ENCODE peak calls at places on chromosomes 13 and 19, in seven cellular contexts. K is heart left ventricle, Q is suprapubic skin, D is body of pancreas, R is stomach, H is H54, P is A549. Z is an unnamed sample.

GRCh38 chr13:92804346-92804745 is 422.3 kb upstream of the GPC6 start:
- DNase-seq in K (no peak), Q (no peak), D (no peak), R (no peak), H (no peak), P (no peak), Z (no peak)

GRCh38 chr13:48560657-48561337 is 27.9 kb upstream of the RCBTB2 start:
- DNase-seq in K (no peak), Q (no peak), D (no peak), R (no peak), H (no peak), P (no peak), Z (no peak)

GRCh38 chr13:38824342-38824741 is 137.5 kb downstream of the FREM2 start:
- DNase-seq in K (no peak), Q (no peak), D (no peak), R (no peak), H (no peak), P (no peak), Z (no peak)

GRCh38 chr13:76816394-76816793 is 69.8 kb downstream of the KCTD12 start:
- DNase-seq in K (no peak), Q (no peak), D (no peak), R (no peak), H (no peak), P (no peak), Z (no peak)

GRCh38 chr13:94239135-94239534 is 240.3 kb downstream of the DCT start:
- DNase-seq in K (no peak), Q (no peak), D (no peak), R (no peak), H (peak), P (no peak), Z (no peak)

GRCh38 chr19:48194041-48194871 is 23.8 kb downstream of the ZSWIM9 start:
- DNase-seq in K (no peak), Q (no peak), D (peak), R (no peak), H (no peak), P (no peak), Z (peak)

GRCh38 chr13:101965096-101965495 is 436.8 kb downstream of the FGF14 start:
- DNase-seq in K (no peak), Q (no peak), D (no peak), R (no peak), H (no peak), P (no peak), Z (no peak)

GRCh38 chr13:67841071-67841470 is 610.9 kb upstream of the PCDH9 start:
- DNase-seq in K (no peak), Q (no peak), D (no peak), R (no peak), H (no peak), P (no peak), Z (no peak)

GRCh38 chr19:17772172-17772571 is 20.9 kb downstream of the FCHO1 start:
- DNase-seq in K (no peak), Q (no peak), D (no peak), R (no peak), H (no peak), P (peak), Z (no peak)

GRCh38 chr13:48235814-48236135 is 2.8 kb downstream of the ITM2B start:
- DNase-seq in K (no peak), Q (no peak), D (no peak), R (no peak), H (no peak), P (no peak), Z (no peak)

GRCh38 chr13:95509521-95510315 is 42.8 kb upstream of the CLDN10 start:
- DNase-seq in K (no peak), Q (no peak), D (no peak), R (no peak), H (peak), P (no peak), Z (no peak)

GRCh38 chr13:63517376-63517775 is 2101.7 kb upstream of the PCDH20 start:
- DNase-seq in K (no peak), Q (no peak), D (no peak), R (no peak), H (no peak), P (no peak), Z (no peak)

GRCh38 chr13:97222934-97223710 is 989 bp downstream of the MBNL2 start:
- DNase-seq in K (no peak), Q (no peak), D (no peak), R (no peak), H (no peak), P (no peak), Z (no peak)

GRCh38 chr19:18444513-18444912 is 6.6 kb upstream of the ISYNA1 start:
- DNase-seq in K (no peak), Q (no peak), D (no peak), R (no peak), H (no peak), P (no peak), Z (peak)

GRCh38 chr13:99278199-99278598 is 20.0 kb upstream of the GPR18 start:
- DNase-seq in K (no peak), Q (no peak), D (no peak), R (no peak), H (no peak), P (no peak), Z (no peak)

GRCh38 chr19:3368848-3369336 is 2.5 kb downstream of the NFIC start:
- DNase-seq in K (no peak), Q (no peak), D (no peak), R (no peak), H (no peak), P (no peak), Z (no peak)

GRCh38 chr19:3369337-3370213 is 3.2 kb downstream of the NFIC start:
- DNase-seq in K (peak), Q (no peak), D (peak), R (peak), H (peak), P (no peak), Z (peak)

GRCh38 chr19:3370728-3371591 is 4.6 kb downstream of the NFIC start:
- DNase-seq in K (no peak), Q (no peak), D (no peak), R (no peak), H (no peak), P (no peak), Z (no peak)

GRCh38 chr19:3368441-3368795 is 2.0 kb downstream of the NFIC start:
- DNase-seq in K (no peak), Q (no peak), D (no peak), R (no peak), H (no peak), P (no peak), Z (no peak)

DNA sequence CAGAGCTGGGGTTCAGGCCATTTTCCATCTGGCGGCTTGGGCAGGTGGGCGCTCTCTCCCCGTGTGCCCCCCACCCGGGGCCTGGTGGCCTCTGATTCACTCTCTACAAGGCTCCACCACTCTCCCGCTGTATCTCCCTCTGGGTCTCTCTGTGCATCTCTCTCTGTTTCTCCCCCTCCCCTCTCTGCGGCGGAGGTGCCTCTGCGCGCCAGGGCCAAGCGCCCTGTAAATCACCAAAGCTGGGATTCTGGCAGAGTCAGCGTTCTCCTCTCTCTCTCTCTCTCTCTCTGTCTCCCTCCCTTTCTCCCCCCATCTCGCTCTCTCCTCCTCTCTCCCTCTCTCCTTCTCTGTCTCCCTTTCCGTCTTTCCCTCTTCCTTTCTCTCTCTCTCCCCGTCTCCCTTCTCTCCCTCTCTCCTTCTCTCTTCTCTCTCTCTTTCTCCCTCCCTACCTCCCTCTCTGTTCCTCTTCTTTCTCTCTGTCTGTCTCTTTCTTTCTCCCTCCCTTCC is 3.9 kb downstream of the NFIC start:
- DNase-seq in K (no peak), Q (no peak), D (peak), R (no peak), H (no peak), P (no peak), Z (no peak)
- TF ChIP-seq POLR2A in K (no peak), Q (no peak), D (no peak), R (no peak), H (no peak), P (no peak), Z (no peak)

DNA sequence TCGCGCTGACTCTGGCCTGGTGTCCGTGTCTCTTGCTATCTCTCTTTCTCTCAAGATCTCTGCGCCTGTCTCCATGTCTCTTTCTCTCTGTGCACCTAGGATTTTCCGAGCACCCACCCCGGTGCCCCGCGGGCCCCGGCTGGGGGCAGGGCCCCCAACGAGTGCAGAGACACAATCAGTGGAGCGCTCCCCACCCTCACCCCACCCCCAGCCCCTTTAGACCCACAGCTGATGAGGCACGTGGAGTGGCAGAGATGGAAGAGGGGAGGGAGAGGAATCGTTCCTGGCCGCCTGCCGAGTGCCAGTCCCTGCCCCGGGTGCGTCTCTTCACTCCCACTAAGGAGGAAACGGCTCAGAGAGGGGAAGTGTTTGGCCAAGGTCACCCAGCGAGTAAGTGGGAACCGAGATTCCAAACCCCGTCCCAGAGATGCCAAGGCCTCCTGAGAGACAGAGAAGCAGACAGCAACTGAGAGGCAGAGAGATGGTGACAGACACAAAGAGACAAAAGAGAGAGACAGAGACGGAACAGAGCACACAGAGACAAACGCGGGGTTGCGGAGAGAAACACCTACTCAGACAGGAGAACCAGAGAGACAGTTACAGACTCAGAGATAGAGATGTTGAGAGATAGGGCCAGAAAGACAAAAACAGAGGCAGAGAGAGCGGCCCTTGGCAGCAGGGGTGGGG is 626 bp upstream of the BCL3 start:
- DNase-seq in K (peak), Q (peak), D (peak), R (peak), H (no peak), P (peak), Z (peak)
- TF ChIP-seq POLR2A in K (no peak), Q (no peak), D (no peak), R (no peak), H (peak), P (no peak), Z (no peak)

DNA sequence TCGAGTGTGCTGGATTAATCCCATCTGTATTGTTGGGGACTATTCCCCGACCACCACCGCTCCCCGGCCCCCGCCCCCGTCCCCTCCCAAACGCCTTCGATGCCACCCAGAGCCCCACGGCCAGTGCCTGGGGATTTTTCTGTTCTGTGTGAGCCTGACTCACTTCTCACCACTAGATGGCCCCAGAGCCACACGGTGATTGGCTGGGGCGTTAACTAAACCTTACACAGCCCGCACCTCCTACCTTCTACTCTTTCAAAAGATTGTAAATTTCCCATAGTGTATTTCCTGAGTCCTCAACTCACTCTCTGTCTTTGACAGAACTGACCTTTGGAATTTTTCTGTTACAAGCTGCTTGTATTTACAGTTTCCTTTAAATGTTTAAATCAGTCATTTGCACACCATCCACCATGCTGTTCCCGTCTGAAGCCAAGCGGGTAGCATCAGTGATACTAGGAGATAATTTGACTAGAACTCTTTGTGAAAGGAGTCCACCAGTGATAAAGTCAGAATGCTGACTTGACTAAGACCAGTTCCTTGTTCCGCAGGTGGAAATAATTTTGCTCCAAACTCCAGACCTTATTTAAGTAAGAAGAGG is 61.4 kb downstream of the RFX2 start:
- DNase-seq in K (peak), Q (peak), D (peak), R (peak), H (peak), P (peak), Z (no peak)
- TF ChIP-seq POLR2A in K (no peak), Q (no peak), D (no peak), R (no peak), H (no peak), P (no peak), Z (no peak)

GRCh38 chr13:44917589-44918322 is 71.5 kb downstream of the NUFIP1 start:
- DNase-seq in K (peak), Q (peak), D (peak), R (peak), H (peak), P (peak), Z (peak)
- TF ChIP-seq POLR2A in K (peak), Q (no peak), D (no peak), R (no peak), H (no peak), P (no peak), Z (peak)

GRCh38 chr19:10226021-10226375 is 5.1 kb downstream of the S1PR2 start:
- DNase-seq in K (no peak), Q (no peak), D (no peak), R (no peak), H (no peak), P (no peak), Z (no peak)

GRCh38 chr19:10224337-10224736 is 6.8 kb downstream of the S1PR2 start:
- DNase-seq in K (no peak), Q (no peak), D (no peak), R (no peak), H (no peak), P (no peak), Z (peak)

GRCh38 chr19:10222201-10222890 is 8.8 kb downstream of the S1PR2 start:
- DNase-seq in K (no peak), Q (no peak), D (no peak), R (no peak), H (no peak), P (no peak), Z (no peak)

GRCh38 chr19:10226376-10227214 is 4.5 kb downstream of the S1PR2 start:
- DNase-seq in K (peak), Q (peak), D (peak), R (peak), H (no peak), P (no peak), Z (peak)

DNA sequence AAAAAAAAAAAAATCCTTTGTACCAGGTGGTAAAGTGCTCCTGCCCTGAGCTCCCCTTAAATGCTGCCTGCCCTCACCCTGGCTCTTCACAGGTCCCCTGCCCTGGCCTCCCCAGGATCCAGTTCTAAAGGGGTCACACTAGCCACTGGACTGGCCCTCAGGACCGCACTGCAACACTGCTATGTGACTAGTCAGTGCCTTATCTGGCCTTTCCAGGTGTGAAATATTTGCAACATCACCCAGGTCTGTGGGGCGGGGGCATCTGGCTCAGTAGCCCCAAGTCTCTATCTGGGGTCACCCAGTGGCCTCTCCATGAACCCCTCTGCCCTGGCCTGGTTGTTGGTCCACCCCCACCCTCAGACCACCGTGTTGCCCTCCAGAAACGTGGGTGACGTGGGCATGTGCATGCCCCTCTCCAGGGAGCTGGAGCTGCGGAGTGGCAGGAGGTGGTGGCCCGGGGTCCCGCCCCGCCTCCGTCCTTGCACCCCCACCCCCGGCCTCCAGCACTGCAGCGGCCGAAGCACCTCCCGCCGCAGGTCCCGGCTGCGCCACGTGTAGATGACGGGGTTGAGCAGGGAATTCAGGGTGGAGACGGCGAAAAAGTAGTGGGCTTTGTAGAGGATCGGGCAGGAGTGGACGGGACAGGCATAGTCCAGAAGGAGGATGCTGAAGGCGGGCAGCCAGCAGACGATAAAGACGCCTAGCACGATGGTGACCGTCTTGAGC is 7.5 kb downstream of the S1PR2 start:
- DNase-seq in K (no peak), Q (no peak), D (no peak), R (no peak), H (no peak), P (no peak), Z (no peak)
- TF ChIP-seq POLR2A in K (no peak), Q (no peak), D (no peak), R (no peak), H (no peak), P (no peak), Z (no peak)

GRCh38 chr19:50333737-50334617 is 4.8 kb upstream of the KCNC3 start:
- DNase-seq in K (peak), Q (no peak), D (peak), R (peak), H (peak), P (peak), Z (peak)

GRCh38 chr19:50334741-50335421 is 5.7 kb upstream of the KCNC3 start:
- DNase-seq in K (peak), Q (no peak), D (no peak), R (no peak), H (no peak), P (no peak), Z (no peak)

GRCh38 chr19:50332264-50333038 is 3.3 kb upstream of the KCNC3 start:
- DNase-seq in K (no peak), Q (no peak), D (peak), R (no peak), H (no peak), P (no peak), Z (no peak)

GRCh38 chr19:50332014-50332263 is 2.8 kb upstream of the KCNC3 start:
- DNase-seq in K (no peak), Q (no peak), D (no peak), R (no peak), H (no peak), P (no peak), Z (no peak)

DNA sequence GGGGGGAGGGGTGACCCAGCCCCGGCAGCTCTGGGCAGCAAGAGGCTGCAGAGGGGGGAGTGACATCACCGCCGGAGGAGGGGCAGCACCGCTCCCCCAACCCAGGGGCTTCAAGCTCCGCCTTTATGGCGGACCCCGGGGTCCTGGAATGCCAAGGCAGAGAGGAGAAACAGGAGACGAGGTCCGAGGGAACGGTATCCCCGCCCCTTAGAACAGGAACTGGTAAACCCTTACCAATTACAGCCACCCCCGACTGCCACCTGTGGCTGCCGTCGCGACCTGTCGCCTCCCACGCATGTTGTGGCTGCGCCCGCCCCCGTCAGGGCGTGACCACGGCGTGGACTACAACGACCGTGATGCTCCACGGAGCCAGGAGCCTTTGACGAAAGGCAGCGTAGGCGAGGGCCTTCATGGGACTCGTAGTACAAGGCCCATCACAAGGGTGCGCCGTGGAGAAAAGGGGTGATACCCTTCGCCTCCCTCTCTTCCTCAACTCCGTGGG is 4.1 kb upstream of the KCNC3 start:
- DNase-seq in K (peak), Q (peak), D (peak), R (peak), H (peak), P (peak), Z (peak)
- TF ChIP-seq POLR2A in K (no peak), Q (no peak), D (peak), R (no peak), H (no peak), P (peak), Z (no peak)

GRCh38 chr19:6530385-6531162 is at the start of gene TNFSF9:
- DNase-seq in K (peak), Q (peak), D (peak), R (peak), H (peak), P (peak), Z (peak)
- TF ChIP-seq POLR2A in K (peak), Q (no peak), D (peak), R (no peak), H (peak), P (peak), Z (no peak)